ENCODE peak calls at places on chromosomes 6 and 20, in ten cellular contexts. U is mammary epithelial cell; G is pancreas; L is mesendoderm; C is sigmoid colon; R is left ventricle myocardium inferior; A is colonic mucosa; P is tibial nerve; I is Karpas-422; T is CD8-positive, alpha-beta T cell. J is an unnamed sample.

GRCh38 chr6:42316390-42316970 is 98.8 kb upstream of the MRPS10 start:
- DNase-seq in U (peak; percentile 17), G (peak; percentile 38), L (peak; percentile 89), C (no peak), R (no peak), A (peak; percentile 77), P (no peak), I (peak; percentile 69), T (no peak), J (peak; percentile 69)

GRCh38 chr6:100664274-100665040 is 199.7 kb upstream of the SIM1 start:
- DNase-seq in U (peak; percentile 17), G (no peak), L (peak; percentile 17), C (no peak), R (no peak), A (no peak), P (no peak), I (peak; percentile 66), T (no peak), J (no peak)

GRCh38 chr6:137013738-137014602 is 30.8 kb downstream of the IL20RA start:
- DNase-seq in U (peak; percentile 71), G (no peak), L (peak; percentile 69), C (no peak), R (no peak), A (no peak), P (no peak), I (peak; percentile 46), T (no peak), J (peak; percentile 61)

GRCh38 chr6:51013376-51013775 is 194.7 kb downstream of the TFAP2B start:
- DNase-seq in U (no peak), G (no peak), L (no peak), C (no peak), R (no peak), A (no peak), P (no peak), I (no peak), T (no peak), J (no peak)

GRCh38 chr20:50520222-50520877 is 10.2 kb downstream of the PTPN1 start:
- DNase-seq in U (no peak), G (no peak), L (no peak), C (no peak), R (no peak), A (no peak), P (no peak), I (no peak), T (no peak), J (no peak)

GRCh38 chr20:23152308-23152892 is 66.3 kb upstream of the CD93 start:
- DNase-seq in U (no peak), G (no peak), L (no peak), C (peak; percentile 85), R (peak; percentile 83), A (peak; percentile 19), P (no peak), I (no peak), T (no peak), J (no peak)

GRCh38 chr20:49981218-49982071 is 1.3 kb upstream of the SNAI1 start:
- DNase-seq in U (no peak), G (no peak), L (no peak), C (no peak), R (no peak), A (no peak), P (no peak), I (no peak), T (no peak), J (no peak)

GRCh38 chr6:34602318-34603111 is 46.4 kb upstream of the SPDEF start:
- DNase-seq in U (no peak), G (peak; percentile 31), L (peak; percentile 39), C (no peak), R (no peak), A (peak; percentile 70), P (no peak), I (no peak), T (no peak), J (no peak)

GRCh38 chr6:137495652-137496391 is 1.6 kb upstream of the OLIG3 start:
- DNase-seq in U (no peak), G (no peak), L (no peak), C (no peak), R (no peak), A (no peak), P (no peak), I (no peak), T (no peak), J (no peak)

GRCh38 chr20:57844626-57845596 is 135.1 kb upstream of the PMEPA1 start:
- DNase-seq in U (no peak), G (no peak), L (peak; percentile 14), C (no peak), R (no peak), A (no peak), P (no peak), I (no peak), T (no peak), J (no peak)

GRCh38 chr20:62448038-62448437 is 20.7 kb upstream of the RBBP8NL start:
- DNase-seq in U (no peak), G (no peak), L (no peak), C (no peak), R (no peak), A (no peak), P (no peak), I (peak; percentile 53), T (no peak), J (no peak)

GRCh38 chr6:100226811-100227210 is 232.8 kb upstream of the MCHR2 start:
- DNase-seq in U (no peak), G (no peak), L (no peak), C (no peak), R (no peak), A (no peak), P (no peak), I (no peak), T (no peak), J (no peak)

GRCh38 chr6:44529506-44529905 is 142.0 kb downstream of the CDC5L start:
- DNase-seq in U (no peak), G (no peak), L (no peak), C (no peak), R (no peak), A (no peak), P (no peak), I (no peak), T (no peak), J (no peak)

GRCh38 chr6:149340200-149340599 is 22.7 kb downstream of the TAB2 start:
- DNase-seq in U (no peak), G (no peak), L (no peak), C (no peak), R (no peak), A (no peak), P (no peak), I (no peak), T (no peak), J (no peak)
- H3K4me1 ChIP-seq in U (peaks cover 25% of the 10 kb centered on the region), G (peaks cover 11% of the 10 kb centered on the region), L (no peaks in the 10 kb centered on the region), C (no peaks in the 10 kb centered on the region), R (peaks cover 97% of the 10 kb centered on the region), A (no peaks in the 10 kb centered on the region), P (no peaks in the 10 kb centered on the region), I (peaks cover 49% of the 10 kb centered on the region), T (peaks cover 57% of the 10 kb centered on the region), J (peaks cover 17% of the 10 kb centered on the region)

DNA sequence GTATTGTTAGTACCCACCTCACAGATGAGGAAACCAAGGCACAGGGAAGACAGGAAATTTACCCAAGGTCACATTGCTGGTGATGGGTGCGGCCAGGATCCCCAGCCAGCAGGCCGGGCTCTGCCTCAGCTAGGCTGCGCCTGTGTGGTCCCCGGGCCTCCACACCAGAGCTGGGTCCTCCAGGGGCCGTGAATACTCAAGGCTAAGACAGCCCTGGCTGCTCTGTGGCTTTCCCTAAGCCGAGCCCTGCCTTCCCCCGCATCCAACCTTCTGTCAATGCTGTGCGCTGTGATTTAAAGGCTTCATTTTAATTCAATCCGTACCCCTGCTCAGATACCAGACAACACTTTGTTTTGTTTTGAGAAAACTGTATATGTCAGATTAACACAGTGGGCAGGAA is 246.7 kb downstream of the TTLL2 start:
- DNase-seq in U (no peak), G (no peak), L (no peak), C (peak; percentile 41), R (no peak), A (peak; percentile 13), P (no peak), I (no peak), T (no peak), J (no peak)
- H3K4me1 ChIP-seq in U (no peaks in the 10 kb centered on the region), G (no peaks in the 10 kb centered on the region), L (no peaks in the 10 kb centered on the region), C (no peaks in the 10 kb centered on the region), R (peaks cover 20% of the 10 kb centered on the region), A (no peaks in the 10 kb centered on the region), P (no peaks in the 10 kb centered on the region), I (no peaks in the 10 kb centered on the region), T (no peaks in the 10 kb centered on the region), J (no peaks in the 10 kb centered on the region)

GRCh38 chr6:166041277-166041676 is 126.4 kb downstream of the TBXT start:
- DNase-seq in U (no peak), G (no peak), L (no peak), C (no peak), R (no peak), A (no peak), P (no peak), I (no peak), T (no peak), J (no peak)

GRCh38 chr6:166031275-166031674 is 136.4 kb downstream of the TBXT start:
- DNase-seq in U (no peak), G (no peak), L (no peak), C (no peak), R (no peak), A (no peak), P (no peak), I (no peak), T (no peak), J (no peak)

GRCh38 chr6:166032366-166033171 is 135.1 kb downstream of the TBXT start:
- DNase-seq in U (no peak), G (peak; percentile 34), L (peak; percentile 85), C (peak; percentile 85), R (peak; percentile 79), A (no peak), P (no peak), I (no peak), T (no peak), J (no peak)

GRCh38 chr6:166040292-166040691 is 127.4 kb downstream of the TBXT start:
- DNase-seq in U (no peak), G (no peak), L (peak; percentile 90), C (no peak), R (no peak), A (no peak), P (no peak), I (no peak), T (no peak), J (no peak)

GRCh38 chr6:166036321-166037105 is 131.1 kb downstream of the TBXT start:
- DNase-seq in U (no peak), G (no peak), L (no peak), C (no peak), R (no peak), A (no peak), P (no peak), I (no peak), T (no peak), J (no peak)
- H3K4me1 ChIP-seq in U (no peaks in the 10 kb centered on the region), G (no peaks in the 10 kb centered on the region), L (peaks cover 7% of the 10 kb centered on the region), C (no peaks in the 10 kb centered on the region), R (peaks cover 10% of the 10 kb centered on the region), A (no peaks in the 10 kb centered on the region), P (no peaks in the 10 kb centered on the region), I (no peaks in the 10 kb centered on the region), T (no peaks in the 10 kb centered on the region), J (no peaks in the 10 kb centered on the region)

GRCh38 chr6:135186255-135186654 is 5.1 kb downstream of the MYB start:
- DNase-seq in U (no peak), G (no peak), L (no peak), C (no peak), R (no peak), A (no peak), P (no peak), I (no peak), T (no peak), J (no peak)
- H3K4me1 ChIP-seq in U (peaks cover 27% of the 10 kb centered on the region), G (no peaks in the 10 kb centered on the region), L (no peaks in the 10 kb centered on the region), C (no peaks in the 10 kb centered on the region), R (peaks cover 34% of the 10 kb centered on the region), A (no peaks in the 10 kb centered on the region), P (no peaks in the 10 kb centered on the region), I (peaks cover 36% of the 10 kb centered on the region), T (peaks cover 4% of the 10 kb centered on the region), J (peaks cover 2% of the 10 kb centered on the region)

GRCh38 chr6:31401403-31401802 is 2.0 kb upstream of the MICA start:
- DNase-seq in U (peak; percentile 82), G (no peak), L (peak; percentile 85), C (peak; percentile 82), R (no peak), A (peak; percentile 60), P (no peak), I (no peak), T (no peak), J (peak; percentile 51)
- H3K4me1 ChIP-seq in U (peaks cover 13% of the 10 kb centered on the region), G (peaks cover 13% of the 10 kb centered on the region), L (peaks cover 6% of the 10 kb centered on the region), C (no peaks in the 10 kb centered on the region), R (peaks cover 88% of the 10 kb centered on the region), A (peaks cover 7% of the 10 kb centered on the region), P (no peaks in the 10 kb centered on the region), I (peaks cover 6% of the 10 kb centered on the region), T (peaks cover 41% of the 10 kb centered on the region), J (peaks cover 48% of the 10 kb centered on the region)